ENCODE peak calls at places on chromosomes 2 and 18, in four cellular contexts. One of them, this sample, is unnamed.

GRCh38 chr2:133574186-133574585 is 5.9 kb upstream of the NCKAP5 start:
- DNase-seq in fibroblast of lung: no peak
- DNase-seq in HAP-1: no peak
- DNase-seq in naive thymus-derived CD4-positive, alpha-beta T cell: no peak
- DNase-seq in this sample: no peak

GRCh38 chr18:13279181-13280065 is 60.9 kb downstream of the LDLRAD4 start:
- DNase-seq in naive thymus-derived CD4-positive, alpha-beta T cell: peak; percentile 40
- DNase-seq in fibroblast of lung: no peak
- DNase-seq in HAP-1: no peak
- DNase-seq in this sample: no peak

GRCh38 chr18:43931439-43931838 is 654.1 kb upstream of the SYT4 start:
- DNase-seq in HAP-1: no peak
- DNase-seq in naive thymus-derived CD4-positive, alpha-beta T cell: no peak
- DNase-seq in fibroblast of lung: no peak
- DNase-seq in this sample: no peak

GRCh38 chr18:35904389-35905037 is 68.0 kb upstream of the RMP24 start:
- DNase-seq in fibroblast of lung: no peak
- DNase-seq in HAP-1: no peak
- DNase-seq in naive thymus-derived CD4-positive, alpha-beta T cell: no peak
- DNase-seq in this sample: no peak

GRCh38 chr2:5777089-5777488 is 84.9 kb downstream of the SOX11 start:
- DNase-seq in naive thymus-derived CD4-positive, alpha-beta T cell: no peak
- DNase-seq in HAP-1: no peak
- DNase-seq in fibroblast of lung: peak; percentile 63
- DNase-seq in this sample: no peak

GRCh38 chr2:61233581-61233980 is 71.6 kb downstream of the C2orf74 start:
- DNase-seq in naive thymus-derived CD4-positive, alpha-beta T cell: no peak
- DNase-seq in fibroblast of lung: no peak
- DNase-seq in HAP-1: no peak
- DNase-seq in this sample: no peak

GRCh38 chr2:12617366-12617765 is 99.4 kb upstream of the TRIB2 start:
- DNase-seq in fibroblast of lung: no peak
- DNase-seq in naive thymus-derived CD4-positive, alpha-beta T cell: no peak
- DNase-seq in HAP-1: no peak
- DNase-seq in this sample: no peak

GRCh38 chr2:196372811-196373664 is 201.7 kb upstream of the STK17B start:
- DNase-seq in naive thymus-derived CD4-positive, alpha-beta T cell: no peak
- DNase-seq in fibroblast of lung: peak; percentile 31
- DNase-seq in HAP-1: no peak
- DNase-seq in this sample: no peak

GRCh38 chr2:197515277-197515797 is 529 bp upstream of the MOB4 start:
- DNase-seq in fibroblast of lung: no peak
- DNase-seq in HAP-1: no peak
- DNase-seq in naive thymus-derived CD4-positive, alpha-beta T cell: no peak
- DNase-seq in this sample: no peak
- H3K9me3 ChIP-seq in fibroblast of lung: no peaks in the 10 kb centered on the region
- H3K9me3 ChIP-seq in HAP-1: no peaks in the 10 kb centered on the region
- H3K9me3 ChIP-seq in naive thymus-derived CD4-positive, alpha-beta T cell: no peaks in the 10 kb centered on the region
- H3K9me3 ChIP-seq in this sample: no peaks in the 10 kb centered on the region

DNA sequence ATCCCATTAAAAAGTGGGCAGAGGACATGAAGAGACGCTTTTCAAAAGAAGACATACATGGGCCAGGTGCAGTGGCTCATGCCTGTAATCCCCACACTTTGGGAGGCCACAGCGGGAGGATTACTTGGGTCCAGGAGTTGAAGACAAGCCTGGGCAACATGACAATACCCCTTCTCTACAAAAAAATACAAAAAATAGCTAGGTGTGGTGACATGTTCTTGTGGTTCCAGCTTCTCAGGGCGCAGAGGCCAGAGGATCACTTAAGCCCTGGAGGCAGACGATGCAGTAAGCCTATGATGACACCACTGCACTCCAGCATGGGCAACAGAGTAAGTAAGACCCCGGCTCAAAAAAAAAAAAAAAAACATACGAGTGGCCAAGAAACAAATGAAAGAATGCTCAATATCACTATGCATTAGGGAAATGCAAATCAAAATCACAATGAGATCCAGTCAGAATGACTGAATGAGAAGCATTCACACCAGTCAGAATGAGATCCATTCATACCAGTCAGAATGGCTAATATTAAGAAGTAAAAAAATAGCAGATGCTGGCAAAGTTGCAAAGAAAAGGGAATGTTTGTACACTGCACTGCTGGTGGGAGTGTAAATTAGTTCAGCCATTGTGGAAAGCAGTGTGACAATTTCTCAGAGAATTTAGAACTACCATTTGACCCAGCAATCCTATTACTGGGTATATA is 550.2 kb upstream of the SLC39A10 start:
- DNase-seq in naive thymus-derived CD4-positive, alpha-beta T cell: no peak
- DNase-seq in fibroblast of lung: no peak
- DNase-seq in HAP-1: no peak
- DNase-seq in this sample: no peak
- H3K9me3 ChIP-seq in naive thymus-derived CD4-positive, alpha-beta T cell: no peaks in the 10 kb centered on the region
- H3K9me3 ChIP-seq in fibroblast of lung: no peaks in the 10 kb centered on the region
- H3K9me3 ChIP-seq in HAP-1: no peaks in the 10 kb centered on the region
- H3K9me3 ChIP-seq in this sample: no peaks in the 10 kb centered on the region

GRCh38 chr2:185221-185620 is 78.6 kb downstream of the SH3YL1 start:
- DNase-seq in HAP-1: no peak
- DNase-seq in fibroblast of lung: no peak
- DNase-seq in naive thymus-derived CD4-positive, alpha-beta T cell: no peak
- DNase-seq in this sample: no peak
- H3K9me3 ChIP-seq in HAP-1: no peaks in the 10 kb centered on the region
- H3K9me3 ChIP-seq in fibroblast of lung: no peaks in the 10 kb centered on the region
- H3K9me3 ChIP-seq in naive thymus-derived CD4-positive, alpha-beta T cell: no peaks in the 10 kb centered on the region
- H3K9me3 ChIP-seq in this sample: no peaks in the 10 kb centered on the region

GRCh38 chr2:235382091-235383000 is 111.5 kb upstream of the AGAP1 start:
- DNase-seq in HAP-1: no peak
- DNase-seq in fibroblast of lung: no peak
- DNase-seq in naive thymus-derived CD4-positive, alpha-beta T cell: no peak
- DNase-seq in this sample: no peak

GRCh38 chr2:235378261-235378660 is 115.6 kb upstream of the AGAP1 start:
- DNase-seq in HAP-1: no peak
- DNase-seq in naive thymus-derived CD4-positive, alpha-beta T cell: no peak
- DNase-seq in fibroblast of lung: peak; percentile 23
- DNase-seq in this sample: no peak

GRCh38 chr2:235381261-235381912 is 112.5 kb upstream of the AGAP1 start:
- DNase-seq in fibroblast of lung: peak; percentile 48
- DNase-seq in naive thymus-derived CD4-positive, alpha-beta T cell: no peak
- DNase-seq in HAP-1: no peak
- DNase-seq in this sample: no peak

GRCh38 chr2:235383272-235383843 is 110.5 kb upstream of the AGAP1 start:
- DNase-seq in HAP-1: no peak
- DNase-seq in naive thymus-derived CD4-positive, alpha-beta T cell: no peak
- DNase-seq in fibroblast of lung: no peak
- DNase-seq in this sample: no peak

DNA sequence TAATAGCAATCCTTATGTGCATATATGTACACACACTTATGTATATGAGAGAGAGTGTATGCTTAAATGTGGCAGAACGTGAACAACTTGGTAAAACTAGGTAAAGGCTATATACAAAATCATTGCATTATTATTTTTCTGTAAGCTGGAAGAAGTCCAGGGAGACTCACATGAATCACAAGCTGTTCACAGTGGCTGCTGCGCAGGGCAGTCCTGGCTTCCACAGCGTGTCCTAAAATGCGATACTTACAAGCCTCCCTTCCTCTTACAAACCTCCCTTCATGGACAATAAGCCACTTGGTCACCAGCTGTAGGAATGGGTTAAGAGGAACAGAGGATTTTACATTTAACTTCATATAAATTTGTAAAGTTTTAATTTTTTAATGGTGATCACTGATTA is 114.9 kb upstream of the AGAP1 start:
- DNase-seq in HAP-1: no peak
- DNase-seq in naive thymus-derived CD4-positive, alpha-beta T cell: no peak
- DNase-seq in fibroblast of lung: no peak
- DNase-seq in this sample: no peak
- H3K9me3 ChIP-seq in HAP-1: no peaks in the 10 kb centered on the region
- H3K9me3 ChIP-seq in naive thymus-derived CD4-positive, alpha-beta T cell: no peaks in the 10 kb centered on the region
- H3K9me3 ChIP-seq in fibroblast of lung: no peaks in the 10 kb centered on the region
- H3K9me3 ChIP-seq in this sample: no peaks in the 10 kb centered on the region

DNA sequence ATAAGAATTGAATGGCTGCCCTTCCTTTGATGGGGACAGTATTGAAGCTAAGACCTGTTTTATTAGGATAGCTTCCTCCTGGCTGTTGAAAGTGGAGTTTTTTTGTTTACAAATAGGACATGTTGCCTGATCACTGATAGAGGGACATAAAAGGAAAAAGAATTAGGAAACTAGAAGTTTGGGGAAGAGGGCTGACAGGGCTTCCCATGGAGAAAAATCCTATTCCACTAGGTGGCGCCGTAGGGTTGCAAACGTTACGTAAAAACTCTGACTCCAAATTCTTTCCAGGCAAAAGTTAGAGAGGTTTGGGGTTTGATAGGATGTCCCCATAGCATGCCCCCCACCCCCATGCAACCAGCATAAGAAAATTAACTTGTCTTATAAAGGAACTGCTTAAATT is 11.1 kb upstream of the RBFA start:
- DNase-seq in HAP-1: peak; percentile 60
- DNase-seq in naive thymus-derived CD4-positive, alpha-beta T cell: no peak
- DNase-seq in fibroblast of lung: no peak
- DNase-seq in this sample: no peak
- H3K9me3 ChIP-seq in HAP-1: peaks cover 48% of the 10 kb centered on the region
- H3K9me3 ChIP-seq in naive thymus-derived CD4-positive, alpha-beta T cell: peaks cover 77% of the 10 kb centered on the region
- H3K9me3 ChIP-seq in fibroblast of lung: no peaks in the 10 kb centered on the region
- H3K9me3 ChIP-seq in this sample: peaks cover 31% of the 10 kb centered on the region

GRCh38 chr2:232871835-232872736 is 2.0 kb downstream of the SNORC start:
- DNase-seq in HAP-1: no peak
- DNase-seq in naive thymus-derived CD4-positive, alpha-beta T cell: no peak
- DNase-seq in fibroblast of lung: no peak
- DNase-seq in this sample: no peak

GRCh38 chr2:232870766-232871371 is 805 bp downstream of the SNORC start:
- DNase-seq in HAP-1: no peak
- DNase-seq in naive thymus-derived CD4-positive, alpha-beta T cell: no peak
- DNase-seq in fibroblast of lung: no peak
- DNase-seq in this sample: no peak

GRCh38 chr2:232869138-232870001 is 694 bp upstream of the SNORC start:
- DNase-seq in naive thymus-derived CD4-positive, alpha-beta T cell: no peak
- DNase-seq in fibroblast of lung: no peak
- DNase-seq in HAP-1: no peak
- DNase-seq in this sample: no peak

GRCh38 chr2:232871418-232871834 is 1.4 kb downstream of the SNORC start:
- DNase-seq in naive thymus-derived CD4-positive, alpha-beta T cell: no peak
- DNase-seq in HAP-1: no peak
- DNase-seq in fibroblast of lung: no peak
- DNase-seq in this sample: no peak

GRCh38 chr2:232870002-232870765 is at the start of gene SNORC:
- DNase-seq in fibroblast of lung: no peak
- DNase-seq in naive thymus-derived CD4-positive, alpha-beta T cell: no peak
- DNase-seq in HAP-1: no peak
- DNase-seq in this sample: no peak
- H3K9me3 ChIP-seq in fibroblast of lung: no peaks in the 10 kb centered on the region
- H3K9me3 ChIP-seq in naive thymus-derived CD4-positive, alpha-beta T cell: no peaks in the 10 kb centered on the region
- H3K9me3 ChIP-seq in HAP-1: no peaks in the 10 kb centered on the region
- H3K9me3 ChIP-seq in this sample: no peaks in the 10 kb centered on the region